ENCODE peak calls at places on chromosomes 5 and 9, in eight cellular contexts. B, A, I, G, D, Z, J and T are unnamed samples. For H3K27me3, the result is how much of the 10 kb centered on the place peaks cover.

GRCh38 chr5:134110382-134110781 is 4.1 kb upstream of the TCF7 start:
- DNase-seq in B (no peak), A (peak), I (no peak), G (no peak), D (peak), Z (no peak), J (no peak), T (no peak)

GRCh38 chr9:89956907-89957306 is 352.1 kb downstream of the GADD45G start:
- DNase-seq in B (no peak), A (no peak), I (no peak), G (no peak), D (no peak), Z (peak), J (no peak), T (no peak)

GRCh38 chr9:97802276-97802675 is 50.8 kb upstream of the FOXE1 start:
- DNase-seq in B (no peak), A (no peak), I (no peak), G (no peak), D (no peak), Z (no peak), J (no peak), T (no peak)

GRCh38 chr5:157348049-157348400 is 82.1 kb downstream of the CYFIP2 start:
- DNase-seq in B (no peak), A (no peak), I (no peak), G (peak), D (no peak), Z (no peak), J (no peak), T (no peak)

GRCh38 chr5:6713274-6714181 is at the start of gene TENT4A:
- DNase-seq in B (no peak), A (peak), I (no peak), G (peak), D (peak), Z (no peak), J (peak), T (peak)

GRCh38 chr5:126454081-126454480 is 30.9 kb downstream of the GRAMD2B start:
- DNase-seq in B (no peak), A (no peak), I (no peak), G (no peak), D (no peak), Z (no peak), J (no peak), T (no peak)

GRCh38 chr9:101716629-101717028 is 21.8 kb downstream of the GRIN3A start:
- DNase-seq in B (no peak), A (no peak), I (no peak), G (no peak), D (no peak), Z (no peak), J (no peak), T (no peak)

GRCh38 chr9:125747765-125748510 is 765 bp downstream of the PBX3 start:
- DNase-seq in B (no peak), A (peak), I (peak), G (no peak), D (peak), Z (peak), J (peak), T (peak)

GRCh38 chr5:119255571-119256356 is 100.1 kb upstream of the TNFAIP8 start:
- DNase-seq in B (no peak), A (no peak), I (no peak), G (no peak), D (no peak), Z (no peak), J (no peak), T (peak)

GRCh38 chr9:96057155-96057554 is 181.7 kb downstream of the ERCC6L2 start:
- DNase-seq in B (no peak), A (peak), I (no peak), G (no peak), D (no peak), Z (no peak), J (no peak), T (no peak)

GRCh38 chr5:10563132-10563939 is 534 bp upstream of the ANKRD33B start:
- DNase-seq in B (no peak), A (peak), I (no peak), G (no peak), D (peak), Z (no peak), J (peak), T (peak)

GRCh38 chr5:39176740-39177628 is 42.4 kb downstream of the FYB1 start:
- DNase-seq in B (no peak), A (peak), I (no peak), G (no peak), D (no peak), Z (no peak), J (no peak), T (no peak)

GRCh38 chr5:78908173-78908901 is 76.8 kb downstream of the ARSB start:
- DNase-seq in B (peak), A (no peak), I (peak), G (peak), D (no peak), Z (no peak), J (peak), T (peak)

GRCh38 chr5:13632676-13633075 is 311.8 kb downstream of the DNAH5 start:
- DNase-seq in B (peak), A (no peak), I (no peak), G (no peak), D (no peak), Z (no peak), J (no peak), T (no peak)

GRCh38 chr5:74316064-74316586 is 324.4 kb downstream of the ENC1 start:
- DNase-seq in B (peak), A (no peak), I (no peak), G (no peak), D (no peak), Z (no peak), J (no peak), T (no peak)

GRCh38 chr9:101626295-101626694 is 31.5 kb upstream of the PPP3R2 start:
- DNase-seq in B (no peak), A (no peak), I (no peak), G (no peak), D (no peak), Z (no peak), J (no peak), T (no peak)

GRCh38 chr5:148909001-148909400 is 82.6 kb downstream of the ADRB2 start:
- DNase-seq in B (peak), A (no peak), I (no peak), G (no peak), D (no peak), Z (no peak), J (no peak), T (no peak)

GRCh38 chr5:59001154-59001553 is 418.3 kb downstream of the RAB3C start:
- DNase-seq in B (no peak), A (no peak), I (no peak), G (no peak), D (no peak), Z (no peak), J (no peak), T (no peak)

GRCh38 chr5:127961764-127962148 is 121.8 kb upstream of the SLC12A2 start:
- DNase-seq in B (no peak), A (no peak), I (no peak), G (no peak), D (no peak), Z (no peak), J (no peak), T (peak)

GRCh38 chr5:174056064-174056842 is 10.7 kb downstream of the NSG2 start:
- DNase-seq in B (no peak), A (no peak), I (no peak), G (no peak), D (no peak), Z (no peak), J (no peak), T (no peak)

GRCh38 chr9:249025-249424 is 34.4 kb downstream of the DOCK8 start:
- DNase-seq in B (no peak), A (no peak), I (no peak), G (no peak), D (no peak), Z (no peak), J (no peak), T (no peak)

GRCh38 chr9:129185991-129186390 is 7.9 kb upstream of the IER5L start:
- DNase-seq in B (no peak), A (peak), I (no peak), G (no peak), D (no peak), Z (no peak), J (no peak), T (no peak)

GRCh38 chr5:54470191-54470590 is 14.7 kb downstream of the HSPB3 start:
- DNase-seq in B (peak), A (no peak), I (no peak), G (no peak), D (no peak), Z (no peak), J (no peak), T (no peak)

GRCh38 chr5:171562822-171563221 is 143.4 kb downstream of the FGF18 start:
- DNase-seq in B (no peak), A (no peak), I (no peak), G (no peak), D (no peak), Z (no peak), J (no peak), T (no peak)

DNA sequence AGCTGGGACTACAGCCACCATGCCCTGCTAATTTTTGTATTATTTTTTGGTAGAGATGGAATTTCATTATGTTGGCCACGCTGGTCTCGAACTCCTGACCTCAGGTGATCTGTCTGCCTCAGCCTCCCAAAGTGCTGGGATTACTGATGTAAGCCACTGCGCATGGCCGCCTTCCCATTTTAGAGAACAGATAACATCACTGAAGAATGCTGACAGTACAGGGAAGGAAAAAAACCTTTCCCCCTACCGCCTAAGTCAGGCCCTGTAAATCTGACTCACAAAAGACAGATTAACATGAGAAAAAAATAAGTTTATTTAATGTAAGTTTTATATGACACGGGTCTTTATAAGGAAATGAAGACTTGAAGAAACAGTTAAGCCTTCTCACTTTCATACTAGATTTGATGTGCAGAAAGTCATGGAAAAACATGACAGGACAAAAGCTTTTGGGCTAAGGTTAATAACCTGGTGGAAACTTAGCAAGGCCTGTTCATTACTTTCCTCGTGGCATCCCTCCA is 227.2 kb upstream of the ZNF608 start:
- DNase-seq in B (no peak), A (no peak), I (no peak), G (no peak), D (no peak), Z (no peak), J (no peak), T (no peak)
- H3K27me3 ChIP-seq in B (under half), A (under half), I (under half), G (under half), D (under half), Z (under half), J (under half), T (under half)

DNA sequence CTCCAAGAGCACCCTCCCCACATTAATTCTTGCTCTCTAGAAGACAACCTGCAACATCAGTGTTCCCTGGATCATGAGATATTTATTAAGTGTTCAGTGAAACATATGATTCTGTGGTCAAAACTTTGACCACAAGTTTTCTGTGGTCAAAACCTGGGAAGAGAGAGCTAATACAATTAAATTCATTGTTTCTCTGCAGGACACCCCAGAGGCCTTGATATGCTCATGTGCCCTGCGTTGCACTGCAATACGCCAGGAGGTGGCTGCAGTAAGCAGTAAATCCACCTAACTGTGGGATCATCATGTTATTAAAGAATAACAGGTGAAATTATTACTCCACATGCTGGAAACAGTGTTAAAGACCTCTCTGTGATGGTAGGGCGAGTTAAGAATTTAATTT is 109.3 kb upstream of the SPDL1 start:
- DNase-seq in B (no peak), A (no peak), I (no peak), G (no peak), D (no peak), Z (no peak), J (no peak), T (no peak)
- TF ChIP-seq CTCF in B (no peak), A (no peak), I (no peak), G (no peak), D (no peak), Z (no peak), J (no peak), T (no peak)

GRCh38 chr5:14810282-14810681 is 61.3 kb downstream of the ANKH start:
- DNase-seq in B (no peak), A (no peak), I (no peak), G (no peak), D (no peak), Z (no peak), J (no peak), T (no peak)
- H3K4me3 ChIP-seq in B (no peak), A (peak), I (no peak), G (no peak), D (no peak), Z (no peak), J (no peak), T (no peak)

GRCh38 chr5:135173662-135174290 is 139.7 kb upstream of the PITX1 start:
- DNase-seq in B (no peak), A (no peak), I (no peak), G (peak), D (no peak), Z (no peak), J (no peak), T (no peak)
- H3K27me3 ChIP-seq in B (under half), A (under half), I (under half), G (under half), D (under half), Z (under half), J (under half), T (under half)